ENCODE peak calls at places on chromosomes 12 and 14, in nine cellular contexts. E, R, X, F, O, A, U, V and S are unnamed samples.
A peak's percentile ranks its signal among the peaks of the same experiment; 100 is the strongest.

GRCh38 chr12:109347579-109347978 is at the start of gene MYO1H:
- DNase-seq in V (no peak), E (no peak), F (no peak), U (no peak), A (no peak), X (no peak), R (no peak), O (no peak), S (no peak)

GRCh38 chr14:101520621-101521305 is 40.5 kb upstream of the DIO3 start:
- DNase-seq in A (no peak), U (no peak), R (no peak), F (peak; percentile 62), O (peak; percentile 7), X (no peak), V (peak; percentile 87), E (no peak), S (no peak)

GRCh38 chr12:52156757-52157565 is 34.9 kb downstream of the KRT80 start:
- DNase-seq in O (peak; percentile 80), E (peak; percentile 66), X (peak; percentile 61), R (no peak), F (peak; percentile 88), V (peak; percentile 90), A (peak; percentile 85), U (peak; percentile 83), S (peak; percentile 80)

GRCh38 chr12:116880817-116881324 is 370 bp downstream of the HRK start:
- DNase-seq in O (peak; percentile 70), R (no peak), E (no peak), A (peak; percentile 73), U (peak; percentile 65), V (peak; percentile 63), X (peak; percentile 42), F (no peak), S (peak; percentile 53)

GRCh38 chr14:99348816-99349609 is 77.0 kb upstream of the BCL11B start:
- DNase-seq in R (no peak), V (no peak), F (no peak), E (no peak), A (no peak), X (peak; percentile 26), U (no peak), O (no peak), S (no peak)

GRCh38 chr12:128938886-128939285 is 85.6 kb downstream of the GLT1D1 start:
- DNase-seq in F (no peak), E (no peak), O (no peak), A (no peak), R (no peak), V (no peak), U (no peak), X (no peak), S (peak; percentile 1)

GRCh38 chr14:70525691-70526090 is 9.1 kb downstream of the ADAM20 start:
- DNase-seq in F (no peak), X (no peak), O (no peak), A (no peak), E (no peak), V (no peak), R (no peak), U (no peak), S (no peak)

GRCh38 chr12:91777268-91777997 is 368.2 kb downstream of the BTG1 start:
- DNase-seq in V (no peak), X (peak; percentile 94), U (no peak), E (no peak), A (no peak), F (no peak), O (no peak), R (peak; percentile 63), S (peak; percentile 98)

GRCh38 chr14:65002586-65003210 is 16.0 kb downstream of the FNTB start:
- DNase-seq in U (no peak), E (no peak), A (no peak), F (no peak), R (peak; percentile 20), O (peak; percentile 71), X (peak; percentile 56), V (no peak), S (no peak)

GRCh38 chr14:101176535-101177205 is 273.1 kb upstream of the RTL1 start:
- DNase-seq in A (no peak), U (peak; percentile 51), F (no peak), E (no peak), R (no peak), V (no peak), X (no peak), O (no peak), S (no peak)

GRCh38 chr12:66063976-66064375 is 66.6 kb downstream of the LLPH start:
- DNase-seq in E (no peak), A (no peak), V (no peak), X (no peak), R (no peak), O (peak; percentile 36), U (no peak), F (no peak), S (no peak)

GRCh38 chr12:98618952-98619351 is 25.5 kb downstream of the SLC25A3 start:
- DNase-seq in R (no peak), U (no peak), X (no peak), F (no peak), E (no peak), O (peak; percentile 63), A (no peak), V (no peak), S (no peak)

GRCh38 chr12:538731-539539 is 79.2 kb downstream of the B4GALNT3 start:
- DNase-seq in X (peak; percentile 87), A (peak; percentile 62), R (peak; percentile 75), F (peak; percentile 74), E (no peak), U (no peak), O (peak; percentile 49), V (peak; percentile 91), S (peak; percentile 75)

GRCh38 chr12:89737000-89737399 is 28.4 kb upstream of the ATP2B1 start:
- DNase-seq in F (no peak), O (no peak), E (no peak), X (no peak), R (no peak), V (no peak), A (no peak), U (no peak), S (no peak)

GRCh38 chr14:33592298-33592697 is 358.6 kb downstream of the EGLN3 start:
- DNase-seq in A (no peak), O (peak; percentile 55), F (no peak), R (peak; percentile 8), U (no peak), E (no peak), X (peak; percentile 23), V (no peak), S (no peak)

GRCh38 chr14:62117010-62117717 is 354.9 kb downstream of the SNAPC1 start:
- DNase-seq in U (peak; percentile 94), F (peak; percentile 58), O (peak; percentile 87), R (no peak), E (peak; percentile 86), A (peak; percentile 5), X (no peak), V (peak; percentile 85), S (peak; percentile 40)

GRCh38 chr12:49902399-49903350 is 1.0 kb downstream of the FAIM2 start:
- DNase-seq in F (no peak), R (no peak), E (no peak), U (peak; percentile 71), X (no peak), V (peak; percentile 61), A (no peak), O (no peak), S (no peak)

GRCh38 chr12:111178194-111179081 is 190.5 kb downstream of the PHETA1 start:
- DNase-seq in V (no peak), O (peak; percentile 10), F (no peak), A (no peak), R (no peak), U (no peak), X (no peak), E (no peak), S (no peak)

GRCh38 chr14:35044939-35045797 is 904 bp upstream of the FAM177A1 start:
- DNase-seq in E (no peak), V (no peak), U (no peak), O (no peak), F (no peak), A (no peak), R (no peak), X (no peak), S (no peak)